ENCODE peak calls at places on chromosomes 5 and 9, in eight cellular contexts. G is lung, V is BE2C, O is cardiac fibroblast, C is prostate gland, H is fibroblast of pulmonary artery, N is HCT116, D is sigmoid colon. F is an unnamed sample.

GRCh38 chr5:120509056-120509455 is 45.0 kb downstream of the PRR16 start:
- DNase-seq in D (no peak), C (no peak), G (no peak), N (no peak), H (no peak), V (no peak), O (no peak), F (no peak)

GRCh38 chr5:27682600-27682999 is 644.2 kb upstream of the CDH9 start:
- DNase-seq in C (no peak), O (peak), G (no peak), V (peak), N (no peak), D (no peak), H (peak), F (peak)

GRCh38 chr5:176406436-176407052 is 9.8 kb downstream of the CLTB start:
- DNase-seq in G (no peak), D (no peak), H (no peak), N (no peak), C (no peak), O (no peak), V (no peak), F (no peak)

GRCh38 chr5:56625577-56625976 is 189.8 kb upstream of the MAP3K1 start:
- DNase-seq in D (no peak), V (no peak), G (no peak), H (peak), N (no peak), C (no peak), O (peak), F (no peak)

GRCh38 chr5:6829150-6829784 is 116.0 kb downstream of the TENT4A start:
- DNase-seq in G (no peak), H (no peak), D (no peak), N (no peak), O (no peak), V (no peak), C (no peak), F (no peak)

GRCh38 chr9:976805-977360 is 428 bp downstream of the DMRT3 start:
- DNase-seq in V (no peak), N (no peak), D (no peak), G (no peak), C (no peak), O (no peak), H (no peak), F (peak)

GRCh38 chr5:54217826-54218503 is 92.4 kb downstream of the ARL15 start:
- DNase-seq in N (peak), G (no peak), V (peak), H (peak), O (peak), C (peak), D (no peak), F (peak)

GRCh38 chr9:105126233-105126632 is 118.2 kb upstream of the SLC44A1 start:
- DNase-seq in D (no peak), V (no peak), G (no peak), O (peak), N (no peak), H (no peak), C (no peak), F (no peak)

GRCh38 chr5:138274189-138274853 is at the start of gene GFRA3:
- DNase-seq in C (no peak), V (peak), H (peak), O (peak), G (no peak), N (no peak), D (peak), F (peak)

GRCh38 chr5:168844566-168845296 is 265.6 kb upstream of the PANK3 start:
- DNase-seq in N (no peak), C (no peak), G (no peak), H (no peak), O (no peak), D (no peak), V (peak), F (no peak)

GRCh38 chr9:38256461-38256860 is 136.0 kb upstream of the ALDH1B1 start:
- DNase-seq in G (no peak), O (no peak), D (no peak), C (no peak), V (no peak), H (no peak), N (no peak), F (no peak)

GRCh38 chr9:131500939-131501541 is 1.7 kb upstream of the POMT1 start:
- DNase-seq in N (no peak), G (no peak), V (no peak), O (peak), H (peak), C (no peak), D (no peak), F (no peak)

GRCh38 chr9:135252980-135253304 is 165.5 kb downstream of the OLFM1 start:
- DNase-seq in O (no peak), V (peak), C (no peak), D (peak), G (no peak), H (no peak), N (no peak), F (no peak)

GRCh38 chr5:122561209-122561608 is 213.7 kb upstream of the SNX2 start:
- DNase-seq in C (no peak), V (no peak), N (no peak), G (no peak), H (no peak), O (no peak), D (no peak), F (no peak)

GRCh38 chr5:166750376-166750775 is 1541.1 kb upstream of the WWC1 start:
- DNase-seq in O (peak), V (no peak), N (no peak), D (no peak), G (no peak), H (peak), C (no peak), F (no peak)

GRCh38 chr9:92911496-92912475 is 33.9 kb upstream of the ZNF484 start:
- DNase-seq in V (no peak), C (no peak), D (no peak), G (no peak), N (no peak), O (peak), H (no peak), F (no peak)

GRCh38 chr9:134167530-134167931 is 3.2 kb upstream of the RNU6ATAC start:
- DNase-seq in N (no peak), V (no peak), C (no peak), D (no peak), O (peak), G (no peak), H (peak), F (no peak)

GRCh38 chr9:108291586-108291932 is 564.2 kb downstream of the ACTL7B start:
- DNase-seq in N (no peak), H (no peak), C (no peak), O (no peak), V (no peak), D (no peak), G (no peak), F (no peak)

GRCh38 chr9:2727966-2728613 is 10.8 kb downstream of the KCNV2 start:
- DNase-seq in H (peak), O (peak), G (no peak), D (no peak), C (peak), N (peak), V (peak), F (peak)

GRCh38 chr9:35756743-35757526 is 2.9 kb upstream of the MSMP start:
- DNase-seq in G (peak), D (peak), N (peak), C (peak), H (no peak), V (peak), O (peak), F (peak)

GRCh38 chr9:100111235-100111634 is 12.2 kb downstream of the INVS start:
- DNase-seq in V (peak), G (peak), C (peak), H (peak), O (peak), N (no peak), D (peak), F (no peak)

GRCh38 chr9:70030156-70030555 is 13.5 kb upstream of the MAMDC2 start:
- DNase-seq in C (no peak), N (no peak), V (no peak), D (no peak), O (no peak), G (no peak), H (peak), F (no peak)

GRCh38 chr5:53257806-53258373 is 148.3 kb upstream of the MOCS2 start:
- DNase-seq in N (no peak), V (no peak), D (no peak), O (no peak), C (no peak), G (no peak), H (no peak), F (no peak)

GRCh38 chr5:145553177-145553576 is 282.0 kb downstream of the PRELID2 start:
- DNase-seq in G (no peak), C (no peak), O (no peak), D (no peak), H (no peak), V (no peak), N (no peak), F (no peak)
- H3K4me3 ChIP-seq in G (no peak), C (no peak), O (no peak), D (no peak), H (no peak), V (no peak), N (no peak), F (no peak)

GRCh38 chr5:158819095-158819494 is 280.6 kb downstream of the EBF1 start:
- DNase-seq in G (no peak), C (no peak), H (no peak), D (no peak), V (no peak), O (no peak), N (no peak), F (no peak)
- TF ChIP-seq CTCF in G (no peak), C (no peak), H (no peak), D (no peak), V (no peak), O (no peak), N (no peak), F (no peak)

DNA sequence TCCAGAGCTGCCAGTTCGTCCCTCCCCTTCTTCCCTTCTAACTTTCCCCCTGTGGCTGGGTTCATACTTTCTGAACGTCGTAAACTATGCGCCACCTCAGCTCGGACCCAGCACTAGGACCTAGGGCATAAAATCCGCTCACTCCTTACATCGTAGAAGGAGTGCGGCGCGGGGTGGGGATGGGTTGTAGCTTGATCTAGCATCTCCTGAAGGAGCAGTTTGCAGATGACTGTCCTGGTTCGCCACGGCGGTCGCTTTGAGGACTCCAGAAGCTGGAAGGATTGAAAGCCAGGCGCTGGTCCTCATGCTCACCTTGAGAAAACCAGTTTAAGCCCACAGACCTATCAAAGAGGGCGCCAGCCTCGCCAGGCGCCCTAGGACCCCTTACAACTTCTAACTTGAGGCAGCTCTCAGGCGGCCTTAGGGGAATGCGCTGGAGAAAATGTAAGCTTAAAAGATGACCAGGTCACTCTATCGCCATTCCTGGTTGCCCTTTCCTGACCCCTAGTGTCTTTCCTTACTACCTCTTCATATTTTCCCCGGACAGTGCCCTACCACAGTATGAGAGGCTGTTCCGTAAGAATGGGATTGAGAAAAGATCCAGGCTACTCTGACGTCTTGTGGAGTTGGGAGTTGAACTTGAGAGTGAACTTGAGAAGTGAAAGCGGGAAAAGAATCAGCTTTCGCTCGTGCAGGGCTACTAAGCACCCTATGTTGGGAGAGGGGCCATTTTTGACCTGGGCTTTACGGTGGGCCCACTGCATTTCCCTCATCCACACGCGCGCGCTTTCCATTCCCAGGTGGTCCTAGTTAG is 2.8 kb downstream of the RORB start:
- DNase-seq in N (no peak), H (no peak), O (peak), D (no peak), C (no peak), G (no peak), V (no peak), F (peak)
- H3K4me3 ChIP-seq in N (no peak), H (peak), O (no peak), D (peak), C (peak), G (no peak), V (no peak), F (peak)

GRCh38 chr5:149113669-149114068 is 27.6 kb upstream of the ABLIM3 start:
- DNase-seq in D (no peak), H (peak), G (no peak), O (peak), C (no peak), N (no peak), V (no peak), F (no peak)
- TF ChIP-seq CTCF in D (no peak), H (no peak), G (no peak), O (no peak), C (no peak), N (no peak), V (no peak), F (no peak)

DNA sequence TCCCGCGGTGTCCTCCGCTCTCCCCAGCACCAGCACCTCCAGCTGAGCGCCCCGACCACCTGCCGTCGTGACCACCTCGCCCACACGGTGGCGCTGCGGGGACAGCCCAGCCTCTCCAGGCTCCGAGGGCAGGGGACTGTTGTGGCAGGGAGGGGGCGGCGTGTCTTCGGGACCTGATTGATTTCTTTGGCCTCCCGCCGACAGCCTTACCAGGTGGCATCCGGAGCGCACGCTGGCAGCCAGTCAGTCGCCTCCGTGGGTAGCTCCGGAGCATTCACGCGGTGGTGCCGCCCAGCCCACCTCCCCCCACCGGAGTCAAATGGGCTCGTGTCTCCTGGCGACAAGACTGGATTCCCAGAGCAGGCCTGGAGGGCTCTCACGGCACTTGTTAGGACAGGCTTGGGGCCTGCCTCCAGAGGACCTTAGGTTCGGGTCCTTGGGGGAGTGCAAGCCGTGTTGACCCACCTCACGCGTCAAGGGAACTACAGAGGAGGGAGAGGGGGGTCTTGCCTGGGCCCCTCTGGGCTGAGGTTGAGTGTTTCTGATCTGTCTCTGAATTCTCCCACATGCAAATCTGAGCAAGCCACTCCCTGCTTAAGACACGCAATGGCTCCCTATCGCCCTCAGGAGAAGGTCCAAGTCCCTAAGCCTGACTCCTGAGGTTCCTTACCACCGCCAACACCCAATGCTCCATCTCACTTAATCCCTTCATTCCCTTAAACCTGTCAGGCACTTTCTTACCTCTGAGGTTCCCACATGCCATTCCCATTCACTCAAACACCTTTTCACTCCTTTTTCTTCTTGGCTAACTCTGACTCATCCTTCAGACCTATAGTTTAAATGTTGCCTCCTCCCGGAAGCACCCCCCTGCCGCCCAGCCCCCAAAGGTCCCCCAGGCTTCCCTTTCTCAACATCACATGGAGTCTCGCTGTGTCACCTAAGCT is 51.2 kb upstream of the GGTA1 start:
- DNase-seq in D (peak), G (peak), N (peak), V (peak), H (peak), O (peak), C (peak), F (peak)
- H3K4me3 ChIP-seq in D (peak), G (no peak), N (peak), V (peak), H (peak), O (no peak), C (peak), F (no peak)

GRCh38 chr5:142601432-142601831 is 84.5 kb downstream of the FGF1 start:
- DNase-seq in G (no peak), V (peak), C (no peak), H (no peak), N (no peak), D (no peak), O (no peak), F (peak)
- TF ChIP-seq CTCF in G (no peak), V (peak), C (no peak), H (no peak), N (peak), D (no peak), O (peak), F (peak)